ENCODE peak calls at places on chromosomes 5 and 9, in seven cellular contexts. One of them, this sample, is unnamed.

GRCh38 chr9:127172066-127172707 is 49.8 kb upstream of the ANGPTL2 start:
- DNase-seq in bronchial epithelial cell: no peak
- DNase-seq in prostate gland: no peak
- DNase-seq in neural progenitor cell: no peak
- DNase-seq in tibial nerve: no peak
- DNase-seq in stomach: no peak
- DNase-seq in suprapubic skin: no peak
- DNase-seq in this sample: no peak

GRCh38 chr5:115415143-115415491 is 118.7 kb upstream of the CCDC112 start:
- DNase-seq in bronchial epithelial cell: peak
- DNase-seq in prostate gland: no peak
- DNase-seq in neural progenitor cell: peak
- DNase-seq in tibial nerve: no peak
- DNase-seq in stomach: peak
- DNase-seq in suprapubic skin: no peak
- DNase-seq in this sample: peak

GRCh38 chr9:75185585-75186170 is 97.4 kb downstream of the OSTF1 start:
- DNase-seq in bronchial epithelial cell: peak
- DNase-seq in prostate gland: peak
- DNase-seq in neural progenitor cell: peak
- DNase-seq in tibial nerve: no peak
- DNase-seq in stomach: peak
- DNase-seq in suprapubic skin: no peak
- DNase-seq in this sample: no peak

GRCh38 chr9:127186799-127187198 is 64.4 kb upstream of the ANGPTL2 start:
- DNase-seq in bronchial epithelial cell: no peak
- DNase-seq in prostate gland: no peak
- DNase-seq in neural progenitor cell: no peak
- DNase-seq in tibial nerve: no peak
- DNase-seq in stomach: no peak
- DNase-seq in suprapubic skin: no peak
- DNase-seq in this sample: no peak

GRCh38 chr9:135905380-135906282 is 1.7 kb downstream of the CAMSAP1 start:
- DNase-seq in bronchial epithelial cell: peak
- DNase-seq in prostate gland: no peak
- DNase-seq in neural progenitor cell: peak
- DNase-seq in tibial nerve: no peak
- DNase-seq in stomach: peak
- DNase-seq in suprapubic skin: peak
- DNase-seq in this sample: no peak

GRCh38 chr9:99178912-99179872 is 42.5 kb downstream of the ALG2 start:
- DNase-seq in bronchial epithelial cell: no peak
- DNase-seq in prostate gland: no peak
- DNase-seq in neural progenitor cell: no peak
- DNase-seq in tibial nerve: no peak
- DNase-seq in stomach: no peak
- DNase-seq in suprapubic skin: no peak
- DNase-seq in this sample: no peak

GRCh38 chr9:79165006-79165405 is 406.8 kb upstream of the TLE4 start:
- DNase-seq in bronchial epithelial cell: peak
- DNase-seq in prostate gland: no peak
- DNase-seq in neural progenitor cell: no peak
- DNase-seq in tibial nerve: no peak
- DNase-seq in stomach: no peak
- DNase-seq in suprapubic skin: no peak
- DNase-seq in this sample: no peak

GRCh38 chr5:66247176-66247960 is 103.3 kb downstream of the SREK1 start:
- DNase-seq in bronchial epithelial cell: peak
- DNase-seq in prostate gland: no peak
- DNase-seq in neural progenitor cell: no peak
- DNase-seq in tibial nerve: no peak
- DNase-seq in stomach: no peak
- DNase-seq in suprapubic skin: no peak
- DNase-seq in this sample: peak

GRCh38 chr5:109938453-109938852 is 248.7 kb downstream of the MAN2A1 start:
- DNase-seq in bronchial epithelial cell: no peak
- DNase-seq in prostate gland: no peak
- DNase-seq in neural progenitor cell: no peak
- DNase-seq in tibial nerve: no peak
- DNase-seq in stomach: no peak
- DNase-seq in suprapubic skin: no peak
- DNase-seq in this sample: no peak

GRCh38 chr5:42392917-42393316 is 30.3 kb upstream of the GHR start:
- DNase-seq in bronchial epithelial cell: no peak
- DNase-seq in prostate gland: no peak
- DNase-seq in neural progenitor cell: no peak
- DNase-seq in tibial nerve: no peak
- DNase-seq in stomach: no peak
- DNase-seq in suprapubic skin: no peak
- DNase-seq in this sample: no peak

GRCh38 chr9:123063172-123063508 is 29.7 kb downstream of the GPR21 start:
- DNase-seq in bronchial epithelial cell: no peak
- DNase-seq in prostate gland: no peak
- DNase-seq in neural progenitor cell: no peak
- DNase-seq in tibial nerve: no peak
- DNase-seq in stomach: no peak
- DNase-seq in suprapubic skin: no peak
- DNase-seq in this sample: no peak

GRCh38 chr5:151115272-151115905 is 34.6 kb upstream of the TNIP1 start:
- DNase-seq in bronchial epithelial cell: peak
- DNase-seq in prostate gland: peak
- DNase-seq in neural progenitor cell: peak
- DNase-seq in tibial nerve: peak
- DNase-seq in stomach: peak
- DNase-seq in suprapubic skin: peak
- DNase-seq in this sample: no peak

GRCh38 chr9:98607787-98608186 is 100.9 kb downstream of the GABBR2 start:
- DNase-seq in bronchial epithelial cell: peak
- DNase-seq in prostate gland: no peak
- DNase-seq in neural progenitor cell: no peak
- DNase-seq in tibial nerve: no peak
- DNase-seq in stomach: no peak
- DNase-seq in suprapubic skin: no peak
- DNase-seq in this sample: no peak

GRCh38 chr9:15243086-15243485 is 63.9 kb downstream of the TTC39B start:
- DNase-seq in bronchial epithelial cell: peak
- DNase-seq in prostate gland: no peak
- DNase-seq in neural progenitor cell: no peak
- DNase-seq in tibial nerve: no peak
- DNase-seq in stomach: no peak
- DNase-seq in suprapubic skin: no peak
- DNase-seq in this sample: no peak

GRCh38 chr9:90099262-90099982 is 494.6 kb downstream of the GADD45G start:
- DNase-seq in bronchial epithelial cell: peak
- DNase-seq in prostate gland: no peak
- DNase-seq in neural progenitor cell: peak
- DNase-seq in tibial nerve: no peak
- DNase-seq in stomach: no peak
- DNase-seq in suprapubic skin: no peak
- DNase-seq in this sample: no peak

GRCh38 chr5:109318455-109319108 is 91.2 kb downstream of the PJA2 start:
- DNase-seq in bronchial epithelial cell: peak
- DNase-seq in prostate gland: no peak
- DNase-seq in neural progenitor cell: no peak
- DNase-seq in tibial nerve: no peak
- DNase-seq in stomach: no peak
- DNase-seq in suprapubic skin: no peak
- DNase-seq in this sample: no peak

GRCh38 chr9:101977614-101978210 is 239.3 kb upstream of the GRIN3A start:
- DNase-seq in bronchial epithelial cell: peak
- DNase-seq in prostate gland: no peak
- DNase-seq in neural progenitor cell: no peak
- DNase-seq in tibial nerve: no peak
- DNase-seq in stomach: no peak
- DNase-seq in suprapubic skin: no peak
- DNase-seq in this sample: no peak

GRCh38 chr9:129163753-129164152 is 14.3 kb downstream of the IER5L start:
- DNase-seq in bronchial epithelial cell: no peak
- DNase-seq in prostate gland: no peak
- DNase-seq in neural progenitor cell: no peak
- DNase-seq in tibial nerve: no peak
- DNase-seq in stomach: no peak
- DNase-seq in suprapubic skin: no peak
- DNase-seq in this sample: no peak

GRCh38 chr9:93684806-93685553 is 108.6 kb downstream of the PHF2 start:
- DNase-seq in bronchial epithelial cell: peak
- DNase-seq in prostate gland: no peak
- DNase-seq in neural progenitor cell: peak
- DNase-seq in tibial nerve: peak
- DNase-seq in stomach: no peak
- DNase-seq in suprapubic skin: no peak
- DNase-seq in this sample: no peak

DNA sequence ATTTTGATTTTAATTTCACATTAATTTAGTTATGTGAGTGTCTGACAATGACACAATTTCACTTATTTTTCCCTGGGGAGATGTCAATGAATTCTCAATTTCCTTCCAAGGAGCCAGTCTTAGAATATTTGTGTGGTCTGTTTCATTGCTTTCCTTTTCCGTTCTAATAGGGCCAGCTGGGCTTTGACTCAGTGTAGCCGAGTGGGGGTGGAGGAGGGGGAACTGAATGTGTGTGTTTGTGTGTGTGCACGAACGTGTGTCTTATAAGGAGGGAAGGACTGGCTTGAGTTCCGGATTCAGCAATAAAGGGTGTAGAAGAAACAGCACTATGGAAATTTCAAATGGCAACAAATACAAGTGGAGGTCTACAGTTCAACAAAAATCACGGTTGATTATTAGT is 100.1 kb downstream of the BASP1 start:
- DNase-seq in bronchial epithelial cell: no peak
- DNase-seq in prostate gland: no peak
- DNase-seq in neural progenitor cell: no peak
- DNase-seq in tibial nerve: no peak
- DNase-seq in stomach: no peak
- DNase-seq in suprapubic skin: no peak
- DNase-seq in this sample: no peak
- H3K4me3 ChIP-seq in bronchial epithelial cell: no peak
- H3K4me3 ChIP-seq in prostate gland: no peak
- H3K4me3 ChIP-seq in neural progenitor cell: no peak
- H3K4me3 ChIP-seq in tibial nerve: no peak
- H3K4me3 ChIP-seq in stomach: no peak
- H3K4me3 ChIP-seq in suprapubic skin: no peak
- H3K4me3 ChIP-seq in this sample: no peak

DNA sequence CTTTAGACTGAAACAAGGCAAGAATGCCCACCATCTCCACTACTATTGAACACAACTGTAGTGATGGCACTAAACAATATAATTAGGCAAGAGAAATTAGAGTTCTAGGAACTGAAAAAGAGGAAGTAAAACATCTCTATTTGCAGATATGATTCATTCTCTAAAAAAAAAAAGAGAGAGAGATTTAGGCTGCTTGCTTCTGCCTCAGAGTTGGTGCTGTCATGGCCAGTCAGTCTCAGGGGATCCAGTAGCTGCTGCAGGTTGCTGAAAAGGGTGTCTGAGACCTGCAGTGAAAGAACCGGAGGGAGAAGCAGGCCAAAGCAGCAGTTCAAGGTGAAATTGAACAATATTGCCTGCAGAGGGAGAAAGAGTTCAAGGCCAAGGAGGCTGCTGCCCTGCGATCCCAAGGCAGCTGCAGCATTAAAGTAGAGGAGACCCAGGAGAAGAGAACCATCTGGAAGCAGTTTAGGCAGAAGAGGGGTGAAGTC is 72.5 kb downstream of the AP3B1 start:
- DNase-seq in bronchial epithelial cell: peak
- DNase-seq in prostate gland: no peak
- DNase-seq in neural progenitor cell: no peak
- DNase-seq in tibial nerve: no peak
- DNase-seq in stomach: no peak
- DNase-seq in suprapubic skin: no peak
- DNase-seq in this sample: no peak
- TF ChIP-seq CTCF in bronchial epithelial cell: no peak
- TF ChIP-seq CTCF in prostate gland: no peak
- TF ChIP-seq CTCF in neural progenitor cell: no peak
- TF ChIP-seq CTCF in tibial nerve: no peak
- TF ChIP-seq CTCF in stomach: no peak
- TF ChIP-seq CTCF in suprapubic skin: no peak
- TF ChIP-seq CTCF in this sample: no peak

DNA sequence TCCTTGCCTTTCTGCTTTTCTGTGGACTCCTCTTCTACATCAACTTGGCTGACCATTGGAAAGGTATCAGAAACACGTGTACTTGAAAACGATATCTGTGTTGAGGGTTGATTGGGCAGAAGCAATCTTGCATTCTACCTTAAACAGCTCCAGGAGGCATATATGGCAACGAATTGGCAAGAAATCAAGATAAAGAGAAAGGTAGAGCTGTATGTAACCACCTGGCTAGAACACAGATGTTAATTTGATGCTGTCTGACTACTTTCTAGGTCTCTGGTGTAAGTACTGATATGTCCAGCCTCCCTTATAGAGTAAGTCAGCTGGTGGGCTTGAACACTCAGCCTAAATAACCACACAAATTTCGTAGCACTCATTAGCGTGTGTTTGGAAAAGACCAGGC is 1.3 kb downstream of the MAN1B1 start:
- DNase-seq in bronchial epithelial cell: no peak
- DNase-seq in prostate gland: no peak
- DNase-seq in neural progenitor cell: no peak
- DNase-seq in tibial nerve: no peak
- DNase-seq in stomach: no peak
- DNase-seq in suprapubic skin: no peak
- DNase-seq in this sample: no peak
- H3K4me3 ChIP-seq in bronchial epithelial cell: no peak
- H3K4me3 ChIP-seq in prostate gland: no peak
- H3K4me3 ChIP-seq in neural progenitor cell: peak
- H3K4me3 ChIP-seq in tibial nerve: no peak
- H3K4me3 ChIP-seq in stomach: no peak
- H3K4me3 ChIP-seq in suprapubic skin: no peak
- H3K4me3 ChIP-seq in this sample: peak

GRCh38 chr9:91777437-91777836 is 172.6 kb downstream of the ROR2 start:
- DNase-seq in bronchial epithelial cell: no peak
- DNase-seq in prostate gland: no peak
- DNase-seq in neural progenitor cell: no peak
- DNase-seq in tibial nerve: no peak
- DNase-seq in stomach: no peak
- DNase-seq in suprapubic skin: no peak
- DNase-seq in this sample: no peak

GRCh38 chr9:91778031-91778430 is 172.0 kb downstream of the ROR2 start:
- DNase-seq in bronchial epithelial cell: no peak
- DNase-seq in prostate gland: no peak
- DNase-seq in neural progenitor cell: no peak
- DNase-seq in tibial nerve: no peak
- DNase-seq in stomach: no peak
- DNase-seq in suprapubic skin: no peak
- DNase-seq in this sample: no peak

GRCh38 chr9:91775011-91775707 is 174.9 kb downstream of the ROR2 start:
- DNase-seq in bronchial epithelial cell: peak
- DNase-seq in prostate gland: peak
- DNase-seq in neural progenitor cell: peak
- DNase-seq in tibial nerve: peak
- DNase-seq in stomach: peak
- DNase-seq in suprapubic skin: no peak
- DNase-seq in this sample: no peak

GRCh38 chr9:91776409-91777365 is 173.3 kb downstream of the ROR2 start:
- DNase-seq in bronchial epithelial cell: no peak
- DNase-seq in prostate gland: no peak
- DNase-seq in neural progenitor cell: no peak
- DNase-seq in tibial nerve: no peak
- DNase-seq in stomach: no peak
- DNase-seq in suprapubic skin: no peak
- DNase-seq in this sample: no peak

DNA sequence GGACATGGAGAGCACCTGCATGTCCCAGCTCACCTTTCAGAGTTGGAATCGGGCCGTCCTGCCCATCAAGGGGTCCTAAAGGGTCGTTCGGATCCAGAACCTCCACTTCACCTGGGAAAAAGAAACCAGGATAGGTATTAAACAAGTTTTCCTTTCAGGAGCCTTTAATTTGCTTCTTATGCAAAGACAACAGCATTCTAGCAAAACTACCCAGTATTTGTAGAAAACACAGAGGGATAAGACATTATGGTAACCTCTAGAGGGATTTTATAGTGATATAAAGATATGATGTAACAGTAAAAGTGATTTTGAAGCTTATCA is 174.4 kb downstream of the ROR2 start:
- DNase-seq in bronchial epithelial cell: no peak
- DNase-seq in prostate gland: no peak
- DNase-seq in neural progenitor cell: no peak
- DNase-seq in tibial nerve: no peak
- DNase-seq in stomach: no peak
- DNase-seq in suprapubic skin: no peak
- DNase-seq in this sample: no peak
- TF ChIP-seq CTCF in bronchial epithelial cell: no peak
- TF ChIP-seq CTCF in prostate gland: no peak
- TF ChIP-seq CTCF in neural progenitor cell: no peak
- TF ChIP-seq CTCF in tibial nerve: no peak
- TF ChIP-seq CTCF in stomach: no peak
- TF ChIP-seq CTCF in suprapubic skin: no peak
- TF ChIP-seq CTCF in this sample: no peak

This sample was measured in HFF-Myc.